ENCODE peak calls at places on chromosomes 1 and 21, in six cellular contexts. K is IMR-90, A is A673, D is NCI-H1694, W is kidney tubule cell, R is cardiac fibroblast. J is an unnamed sample.

GRCh38 chr1:85571830-85572229 is 8.7 kb upstream of the CCN1 start:
- DNase-seq in K (no peak), A (no peak), D (no peak), W (peak), R (no peak), J (no peak)

GRCh38 chr1:169594391-169594790 is 8.1 kb upstream of the F5 start:
- DNase-seq in K (no peak), A (no peak), D (no peak), W (no peak), R (no peak), J (no peak)

GRCh38 chr1:172938676-172939075 is 112.1 kb downstream of the TNFSF18 start:
- DNase-seq in K (peak), A (no peak), D (no peak), W (peak), R (peak), J (no peak)

GRCh38 chr1:18645172-18646090 is 14.8 kb downstream of the PAX7 start:
- DNase-seq in K (no peak), A (no peak), D (no peak), W (no peak), R (no peak), J (no peak)

GRCh38 chr1:209727286-209727685 is 22.6 kb downstream of the HSD11B1 start:
- DNase-seq in K (no peak), A (no peak), D (no peak), W (no peak), R (no peak), J (no peak)

GRCh38 chr1:225026701-225027100 is 97.2 kb downstream of the DNAH14 start:
- DNase-seq in K (no peak), A (no peak), D (no peak), W (no peak), R (no peak), J (no peak)

GRCh38 chr1:37989381-37989930 is 366 bp downstream of the SF3A3 start:
- DNase-seq in K (peak), A (no peak), D (no peak), W (peak), R (peak), J (no peak)

GRCh38 chr1:231460614-231461013 is 38.5 kb upstream of the EGLN1 start:
- DNase-seq in K (no peak), A (no peak), D (no peak), W (peak), R (peak), J (no peak)

GRCh38 chr1:24557711-24558121 is 1.8 kb downstream of the NCMAP start:
- DNase-seq in K (no peak), A (no peak), D (no peak), W (peak), R (no peak), J (no peak)

GRCh38 chr1:51525295-51525694 is 6.2 kb upstream of the EPS15 start:
- DNase-seq in K (no peak), A (no peak), D (no peak), W (no peak), R (no peak), J (no peak)

GRCh38 chr1:11651017-11651416 is 3.2 kb downstream of the FBXO2 start:
- DNase-seq in K (no peak), A (no peak), D (no peak), W (no peak), R (no peak), J (no peak)

GRCh38 chr1:51519048-51519856 is at the start of gene EPS15:
- DNase-seq in K (peak), A (peak), D (peak), W (peak), R (peak), J (peak)

GRCh38 chr1:27960762-27961645 is 1.2 kb downstream of the XKR8 start:
- DNase-seq in K (no peak), A (no peak), D (no peak), W (no peak), R (peak), J (no peak)

GRCh38 chr1:76625887-76626286 is 241.4 kb upstream of the ST6GALNAC5 start:
- DNase-seq in K (no peak), A (peak), D (peak), W (no peak), R (no peak), J (no peak)

GRCh38 chr21:31107871-31108270 is 69.6 kb upstream of the KRTAP19-8 start:
- DNase-seq in K (no peak), A (no peak), D (no peak), W (no peak), R (no peak), J (no peak)

GRCh38 chr1:156151093-156151688 is 2.2 kb upstream of the SEMA4A start:
- DNase-seq in K (peak), A (no peak), D (no peak), W (peak), R (peak), J (no peak)

GRCh38 chr1:182350839-182351238 is 40.8 kb downstream of the GLUL start:
- DNase-seq in K (no peak), A (no peak), D (no peak), W (no peak), R (no peak), J (no peak)

GRCh38 chr1:247746391-247746935 is 1.5 kb downstream of the OR14A2 start:
- DNase-seq in K (peak), A (no peak), D (no peak), W (no peak), R (peak), J (no peak)

J was measured in BE2C.